ENCODE peak calls at places on chromosomes 2 and 18, in seven cellular contexts. P is WERI-Rb-1; H is RWPE1; D is activated CD8-positive, alpha-beta T cell treated with anti-CD3 and anti-CD28 coated beads for 36 hours; S is brain microvascular endothelial cell; X is psoas muscle; W is adrenal gland. L is an unnamed sample.
A peak's percentile ranks its signal among the peaks of the same experiment; 100 is the strongest.

GRCh38 chr2:158529379-158530110 is 72.8 kb downstream of the PKP4 start:
- DNase-seq in W (no peak), D (no peak), X (no peak), H (no peak), S (peak; percentile 33), P (no peak), L (peak; percentile 79)

GRCh38 chr2:117470311-117471095 is 344.0 kb upstream of the DDX18 start:
- DNase-seq in X (no peak), D (peak; percentile 52), S (no peak), W (peak; percentile 11), P (peak; percentile 41), H (peak; percentile 4), L (no peak)

GRCh38 chr18:48021273-48021914 is 90.9 kb upstream of the SMAD2 start:
- DNase-seq in D (peak; percentile 39), P (no peak), W (no peak), S (no peak), H (no peak), X (no peak), L (no peak)

GRCh38 chr2:218397502-218398436 is 1.9 kb upstream of the CTDSP1 start:
- DNase-seq in P (peak; percentile 83), D (peak; percentile 84), H (peak; percentile 88), W (peak; percentile 83), X (peak; percentile 74), S (peak; percentile 69), L (peak; percentile 83)

GRCh38 chr2:230706053-230706498 is 6.6 kb upstream of the CAB39 start:
- DNase-seq in P (no peak), H (no peak), W (no peak), X (no peak), D (no peak), S (no peak), L (no peak)

GRCh38 chr2:10826625-10827024 is 14.0 kb upstream of the PDIA6 start:
- DNase-seq in W (no peak), H (no peak), S (no peak), D (no peak), X (no peak), P (no peak), L (no peak)

GRCh38 chr2:177908182-177908581 is 164.4 kb downstream of the PDE11A start:
- DNase-seq in S (no peak), W (no peak), P (no peak), X (no peak), H (no peak), D (no peak), L (no peak)

GRCh38 chr2:95356821-95357700 is 45.4 kb upstream of the FAHD2A start:
- DNase-seq in P (no peak), W (no peak), D (no peak), X (no peak), S (no peak), H (no peak), L (no peak)

GRCh38 chr2:149082781-149083180 is 44.3 kb downstream of the LYPD6B start:
- DNase-seq in H (peak; percentile 25), X (no peak), P (no peak), W (no peak), S (no peak), D (no peak), L (no peak)

GRCh38 chr2:137964066-137964858 is at the start of gene HNMT:
- DNase-seq in P (no peak), S (peak; percentile 55), H (no peak), W (peak; percentile 20), X (peak; percentile 19), D (no peak), L (peak; percentile 52)

GRCh38 chr2:156792242-156792840 is 356.2 kb downstream of the GPD2 start:
- DNase-seq in H (no peak), D (no peak), P (no peak), W (no peak), X (no peak), S (no peak), L (no peak)

GRCh38 chr2:74947703-74948102 is 10.7 kb upstream of the POLE4 start:
- DNase-seq in H (no peak), P (peak; percentile 71), X (no peak), S (no peak), W (no peak), D (no peak), L (no peak)

GRCh38 chr2:15189236-15189635 is 371.9 kb downstream of the NBAS start:
- DNase-seq in W (no peak), H (no peak), S (no peak), D (no peak), X (no peak), P (peak; percentile 25), L (no peak)

DNA sequence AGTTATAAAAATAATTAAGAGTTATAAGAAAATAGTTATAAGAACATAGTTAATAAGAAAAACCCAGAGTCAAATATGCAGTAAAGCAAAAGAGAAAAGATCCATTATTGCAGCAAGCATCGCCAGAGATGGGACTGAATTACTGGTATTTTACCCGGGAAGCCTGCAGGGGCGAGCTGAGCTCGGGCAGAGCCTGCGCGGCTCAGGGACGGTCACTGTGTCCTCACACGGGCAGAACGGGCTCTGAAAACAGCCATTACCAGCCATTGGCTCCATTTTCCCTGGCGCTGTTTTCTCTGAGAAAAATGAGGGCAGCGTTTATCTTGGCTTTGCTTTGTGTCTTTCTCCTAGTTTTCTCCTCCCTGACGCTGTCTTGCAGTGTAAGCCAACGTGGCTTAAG is 95.3 kb upstream of the ALKAL2 start:
- DNase-seq in W (peak; percentile 24), H (no peak), X (no peak), D (no peak), S (no peak), P (no peak), L (no peak)
- TF ChIP-seq CTCF in W (no peak), H (no peak), X (no peak), D (no peak), S (no peak), P (no peak), L (no peak)

GRCh38 chr2:134790487-134790886 is 47.9 kb upstream of the ACMSD start:
- DNase-seq in X (no peak), D (no peak), S (no peak), W (no peak), H (no peak), P (no peak), L (no peak)
- TF ChIP-seq CTCF in X (no peak), D (peak; percentile 7), S (peak; percentile 28), W (no peak), H (no peak), P (no peak), L (peak; percentile 49)

GRCh38 chr2:128594953-128595677 is 276.4 kb upstream of the HS6ST1 start:
- DNase-seq in P (no peak), W (no peak), X (no peak), H (no peak), D (no peak), S (no peak), L (no peak)
- TF ChIP-seq CTCF in P (no peak), W (no peak), X (no peak), H (no peak), D (no peak), S (peak; percentile 2), L (no peak)

DNA sequence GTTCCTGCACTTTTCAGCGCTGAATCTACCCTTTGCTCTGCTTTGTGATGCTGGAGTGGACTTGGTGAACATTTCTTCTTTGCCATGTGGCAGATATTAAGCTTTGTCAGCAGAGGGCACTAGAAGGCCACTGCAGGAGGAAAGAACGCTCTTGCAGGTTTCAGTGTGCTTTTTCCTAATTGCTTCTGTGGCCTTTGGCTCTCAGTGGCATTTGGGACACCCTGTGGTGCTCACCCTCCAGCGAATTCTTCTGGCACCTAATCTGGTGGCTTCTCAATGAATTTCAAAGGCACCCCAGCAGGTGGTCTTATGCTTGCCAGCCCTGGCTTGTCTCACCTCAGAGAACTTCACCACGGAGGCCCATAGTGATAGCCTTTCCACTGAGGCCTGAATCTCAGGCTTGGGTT is 146.7 kb downstream of the MYO3B start:
- DNase-seq in P (peak; percentile 59), W (peak; percentile 39), D (peak; percentile 39), H (peak; percentile 30), X (no peak), S (peak; percentile 38), L (peak; percentile 26)
- TF ChIP-seq CTCF in P (peak; percentile 88), W (peak; percentile 58), D (peak; percentile 62), H (peak; percentile 69), X (peak; percentile 52), S (peak; percentile 81), L (peak; percentile 73)

GRCh38 chr18:65968605-65969004 is 217.8 kb downstream of the CDH7 start:
- DNase-seq in H (no peak), S (no peak), P (no peak), W (no peak), X (no peak), D (no peak), L (no peak)
- TF ChIP-seq CTCF in H (no peak), S (peak; percentile 65), P (peak; percentile 40), W (no peak), X (no peak), D (no peak), L (peak; percentile 20)

GRCh38 chr2:152863826-152864225 is 145.4 kb downstream of the ARL6IP6 start:
- DNase-seq in W (no peak), H (no peak), S (no peak), D (no peak), P (no peak), X (no peak), L (no peak)
- TF ChIP-seq CTCF in W (no peak), H (no peak), S (no peak), D (no peak), P (no peak), X (no peak), L (no peak)

DNA sequence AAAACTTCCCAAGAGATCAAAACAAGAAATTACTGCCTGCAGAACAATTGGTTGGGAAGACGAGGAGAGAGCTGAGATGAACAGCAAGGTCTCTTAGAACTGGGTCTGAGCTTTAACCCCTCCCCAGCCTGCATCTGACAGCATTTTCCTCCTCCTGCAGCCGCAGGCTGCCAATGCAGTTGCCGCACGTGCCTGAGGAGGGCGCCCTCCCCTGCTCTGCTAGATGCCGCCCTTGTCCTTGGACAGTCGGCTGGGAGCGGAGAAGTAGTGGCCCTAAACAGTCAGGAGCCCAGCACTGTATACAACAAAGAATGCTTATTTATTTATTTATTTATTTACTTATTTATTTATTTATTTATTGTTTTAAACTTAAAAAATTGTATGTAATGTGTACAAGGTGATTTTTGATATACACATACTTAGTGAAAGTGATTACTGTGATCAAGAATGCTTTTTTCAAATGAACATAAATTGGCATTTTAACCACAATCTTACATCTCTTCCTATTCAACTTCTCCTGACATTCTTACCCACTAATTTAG is 776.4 kb downstream of the TSN start:
- DNase-seq in H (no peak), P (peak; percentile 50), D (no peak), S (peak; percentile 23), X (no peak), W (no peak), L (no peak)
- TF ChIP-seq CTCF in H (no peak), P (peak; percentile 84), D (no peak), S (peak; percentile 71), X (peak; percentile 4), W (no peak), L (peak; percentile 38)